ENCODE peak calls at places on chromosomes 5 and 9, in eight cellular contexts. D is Kasumi-1; T is stimulated activated CD8-positive, alpha-beta memory T cell treated with anti-CD3 and anti-CD28 coated beads, Interleukin-12 subunit alpha, Interleukin-12 subunit beta, amount 100 ng/mL, for 4 hours; C is globus pallidus; S is HEK293T; Q is GM04504; U is effector memory CD4-positive, alpha-beta T cell; X is left colon. L is an unnamed sample.

GRCh38 chr5:175246242-175246891 is 197.6 kb downstream of the DRD1 start:
- DNase-seq in D (no peak), T (no peak), C (no peak), S (no peak), Q (peak), U (no peak), X (peak), L (no peak)

GRCh38 chr9:81549500-81550206 is 139.7 kb downstream of the TLE1 start:
- DNase-seq in D (no peak), T (no peak), C (no peak), S (no peak), Q (no peak), U (no peak), X (no peak), L (no peak)

GRCh38 chr5:55360190-55360589 is 52.4 kb downstream of the MTREX start:
- DNase-seq in D (no peak), T (no peak), C (no peak), S (no peak), Q (no peak), U (no peak), X (no peak), L (no peak)

GRCh38 chr9:87505869-87506678 is 8.4 kb downstream of the DAPK1 start:
- DNase-seq in D (no peak), T (no peak), C (no peak), S (no peak), Q (no peak), U (no peak), X (no peak), L (no peak)

GRCh38 chr9:90095682-90096081 is 490.9 kb downstream of the GADD45G start:
- DNase-seq in D (no peak), T (no peak), C (no peak), S (no peak), Q (no peak), U (no peak), X (no peak), L (no peak)

GRCh38 chr9:104798209-104798995 is 34.5 kb downstream of the NIPSNAP3B start:
- DNase-seq in D (no peak), T (no peak), C (no peak), S (no peak), Q (no peak), U (no peak), X (no peak), L (no peak)

GRCh38 chr5:128905225-128906110 is 59.8 kb upstream of the SLC27A6 start:
- DNase-seq in D (peak), T (no peak), C (peak), S (peak), Q (peak), U (no peak), X (no peak), L (peak)

GRCh38 chr9:101628173-101628572 is 33.4 kb upstream of the PPP3R2 start:
- DNase-seq in D (no peak), T (no peak), C (no peak), S (no peak), Q (peak), U (no peak), X (no peak), L (no peak)

GRCh38 chr9:68827833-68828744 is 123.0 kb downstream of the PIP5K1B start:
- DNase-seq in D (no peak), T (no peak), C (no peak), S (no peak), Q (no peak), U (no peak), X (no peak), L (no peak)

GRCh38 chr9:88820055-88820454 is 171.2 kb upstream of the S1PR3 start:
- DNase-seq in D (no peak), T (no peak), C (no peak), S (no peak), Q (no peak), U (no peak), X (no peak), L (no peak)

GRCh38 chr9:75106856-75107255 is 18.5 kb downstream of the OSTF1 start:
- DNase-seq in D (no peak), T (no peak), C (no peak), S (no peak), Q (no peak), U (no peak), X (no peak), L (no peak)

GRCh38 chr5:77973253-77973609 is 197.1 kb upstream of the TBCA start:
- DNase-seq in D (no peak), T (no peak), C (no peak), S (no peak), Q (no peak), U (no peak), X (no peak), L (no peak)

GRCh38 chr9:120662513-120662912 is 51.8 kb downstream of the MEGF9 start:
- DNase-seq in D (no peak), T (no peak), C (no peak), S (no peak), Q (no peak), U (no peak), X (no peak), L (no peak)

GRCh38 chr5:59943721-59944120 is 50.2 kb upstream of the PDE4D start:
- DNase-seq in D (no peak), T (no peak), C (no peak), S (peak), Q (no peak), U (no peak), X (no peak), L (no peak)

GRCh38 chr5:73393606-73394489 is 54.7 kb downstream of the FOXD1 start:
- DNase-seq in D (no peak), T (no peak), C (no peak), S (peak), Q (no peak), U (no peak), X (no peak), L (no peak)

GRCh38 chr5:107300928-107301327 is 369.8 kb downstream of the EFNA5 start:
- DNase-seq in D (no peak), T (no peak), C (no peak), S (no peak), Q (no peak), U (no peak), X (no peak), L (no peak)

GRCh38 chr5:107505763-107506534 is 164.8 kb downstream of the EFNA5 start:
- DNase-seq in D (no peak), T (no peak), C (no peak), S (no peak), Q (no peak), U (no peak), X (no peak), L (no peak)

GRCh38 chr9:93708987-93709302 is 132.6 kb downstream of the PHF2 start:
- DNase-seq in D (no peak), T (no peak), C (no peak), S (no peak), Q (no peak), U (no peak), X (no peak), L (no peak)

GRCh38 chr5:131997727-131998117 is 13.7 kb downstream of the ACSL6 start:
- DNase-seq in D (no peak), T (no peak), C (no peak), S (no peak), Q (no peak), U (no peak), X (no peak), L (no peak)

GRCh38 chr5:150162142-150162513 is 4.5 kb upstream of the CDX1 start:
- DNase-seq in D (no peak), T (no peak), C (no peak), S (peak), Q (no peak), U (no peak), X (peak), L (no peak)

GRCh38 chr5:9468070-9468388 is 77.8 kb downstream of the SEMA5A start:
- DNase-seq in D (no peak), T (no peak), C (peak), S (no peak), Q (peak), U (no peak), X (no peak), L (no peak)